ENCODE peak calls at places on chromosomes 16 and 17, in six cellular contexts. W is MM.1S; P is SK-N-SH; M is naive thymus-derived CD4-positive, alpha-beta T cell; B is aorta; L is BE2C. O is an unnamed sample. For H3K4me1, the result is how much of the 10 kb centered on the place peaks cover.

GRCh38 chr17:539048-539447 is 175.6 kb downstream of the VPS53 start:
- DNase-seq in W (no peak), P (no peak), M (no peak), B (no peak), L (no peak), O (no peak)

GRCh38 chr17:55285340-55286301 is 20.9 kb downstream of the HLF start:
- DNase-seq in W (no peak), P (no peak), M (no peak), B (peak), L (peak), O (peak)

GRCh38 chr16:81997738-81998137 is 13.5 kb downstream of the SDR42E1 start:
- DNase-seq in W (no peak), P (no peak), M (no peak), B (no peak), L (no peak), O (peak)

GRCh38 chr16:2532494-2533141 is 1.4 kb upstream of the CEMP1 start:
- DNase-seq in W (peak), P (peak), M (peak), B (peak), L (peak), O (peak)

GRCh38 chr17:77952368-77952767 is 6.1 kb upstream of the TNRC6C start:
- DNase-seq in W (no peak), P (no peak), M (no peak), B (no peak), L (no peak), O (no peak)

GRCh38 chr17:80864751-80865150 is 126.9 kb upstream of the CHMP6 start:
- DNase-seq in W (no peak), P (no peak), M (no peak), B (no peak), L (no peak), O (no peak)

GRCh38 chr16:1777375-1778199 is 4.7 kb upstream of the MRPS34 start:
- DNase-seq in W (no peak), P (no peak), M (no peak), B (no peak), L (no peak), O (no peak)

GRCh38 chr17:9120471-9120870 is 99.2 kb downstream of the NTN1 start:
- DNase-seq in W (no peak), P (no peak), M (no peak), B (no peak), L (no peak), O (no peak)

GRCh38 chr16:50665128-50665878 is 15.8 kb downstream of the SNX20 start:
- DNase-seq in W (peak), P (peak), M (peak), B (peak), L (peak), O (peak)

GRCh38 chr16:11632455-11632921 is 35.8 kb upstream of the SNN start:
- DNase-seq in W (no peak), P (no peak), M (no peak), B (peak), L (no peak), O (peak)
- H3K4me1 ChIP-seq in W (under half), P (under half), M (under half), B (under half), L (under half), O (under half)

GRCh38 chr17:36182176-36183000 is 6.0 kb upstream of the TBC1D3B start:
- DNase-seq in W (peak), P (no peak), M (no peak), B (peak), L (peak), O (no peak)
- H3K4me3 ChIP-seq in W (peak), P (peak), M (no peak), B (no peak), L (no peak), O (peak)

GRCh38 chr16:58028168-58028455 is 2.6 kb downstream of the MMP15 start:
- DNase-seq in W (no peak), P (no peak), M (no peak), B (no peak), L (no peak), O (no peak)

GRCh38 chr16:58029410-58029809 is 3.9 kb downstream of the MMP15 start:
- DNase-seq in W (no peak), P (no peak), M (no peak), B (no peak), L (no peak), O (no peak)

GRCh38 chr16:58028541-58029070 is 3.1 kb downstream of the MMP15 start:
- DNase-seq in W (no peak), P (peak), M (no peak), B (no peak), L (no peak), O (peak)

GRCh38 chr16:58031016-58031800 is 5.7 kb downstream of the MMP15 start:
- DNase-seq in W (no peak), P (peak), M (no peak), B (no peak), L (no peak), O (no peak)

DNA sequence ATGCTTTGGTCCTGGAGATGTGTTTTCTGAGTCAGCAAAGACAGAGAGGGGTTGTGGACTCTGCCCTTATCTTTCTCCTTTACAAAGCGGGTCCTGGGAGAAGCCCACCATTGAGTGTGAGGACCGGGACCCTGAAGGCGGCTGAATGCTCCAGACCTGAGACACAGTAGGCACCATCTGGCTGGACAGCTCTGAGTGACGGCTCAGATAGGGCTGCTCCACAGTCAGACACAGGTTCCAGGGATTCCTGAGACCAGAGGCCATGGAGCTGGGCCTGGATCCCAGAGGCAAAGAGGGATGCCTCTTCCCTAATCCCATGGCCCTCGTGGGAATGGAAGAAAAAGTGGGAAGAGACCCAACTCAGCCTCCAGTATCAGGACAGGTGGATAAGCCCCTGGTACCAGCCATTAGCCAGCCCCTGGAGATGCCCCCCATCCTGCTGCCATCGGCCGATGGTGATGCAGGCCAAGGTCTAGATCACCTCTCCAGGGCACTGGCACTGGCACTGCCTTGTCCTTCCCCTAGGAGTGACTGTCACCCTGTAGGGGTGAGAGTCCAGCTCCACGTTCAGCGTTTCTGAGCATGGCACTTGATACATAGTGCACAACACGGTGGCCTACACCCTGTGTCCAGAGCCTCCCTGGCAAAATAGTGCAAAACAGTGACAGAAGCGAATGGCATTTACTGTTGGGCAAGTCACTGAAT is 4.7 kb downstream of the MMP15 start:
- DNase-seq in W (no peak), P (no peak), M (no peak), B (no peak), L (no peak), O (no peak)
- H3K4me1 ChIP-seq in W (under half), P (half or more), M (under half), B (under half), L (under half), O (under half)

GRCh38 chr17:73302189-73302588 is 9.6 kb downstream of the CDC42EP4 start:
- DNase-seq in W (no peak), P (no peak), M (no peak), B (no peak), L (no peak), O (no peak)

GRCh38 chr17:73304438-73304837 is 7.4 kb downstream of the CDC42EP4 start:
- DNase-seq in W (no peak), P (no peak), M (no peak), B (no peak), L (no peak), O (peak)

GRCh38 chr17:73307130-73307529 is 4.7 kb downstream of the CDC42EP4 start:
- DNase-seq in W (no peak), P (no peak), M (no peak), B (no peak), L (no peak), O (no peak)

GRCh38 chr17:73305845-73306836 is 5.7 kb downstream of the CDC42EP4 start:
- DNase-seq in W (no peak), P (no peak), M (no peak), B (no peak), L (no peak), O (no peak)

DNA sequence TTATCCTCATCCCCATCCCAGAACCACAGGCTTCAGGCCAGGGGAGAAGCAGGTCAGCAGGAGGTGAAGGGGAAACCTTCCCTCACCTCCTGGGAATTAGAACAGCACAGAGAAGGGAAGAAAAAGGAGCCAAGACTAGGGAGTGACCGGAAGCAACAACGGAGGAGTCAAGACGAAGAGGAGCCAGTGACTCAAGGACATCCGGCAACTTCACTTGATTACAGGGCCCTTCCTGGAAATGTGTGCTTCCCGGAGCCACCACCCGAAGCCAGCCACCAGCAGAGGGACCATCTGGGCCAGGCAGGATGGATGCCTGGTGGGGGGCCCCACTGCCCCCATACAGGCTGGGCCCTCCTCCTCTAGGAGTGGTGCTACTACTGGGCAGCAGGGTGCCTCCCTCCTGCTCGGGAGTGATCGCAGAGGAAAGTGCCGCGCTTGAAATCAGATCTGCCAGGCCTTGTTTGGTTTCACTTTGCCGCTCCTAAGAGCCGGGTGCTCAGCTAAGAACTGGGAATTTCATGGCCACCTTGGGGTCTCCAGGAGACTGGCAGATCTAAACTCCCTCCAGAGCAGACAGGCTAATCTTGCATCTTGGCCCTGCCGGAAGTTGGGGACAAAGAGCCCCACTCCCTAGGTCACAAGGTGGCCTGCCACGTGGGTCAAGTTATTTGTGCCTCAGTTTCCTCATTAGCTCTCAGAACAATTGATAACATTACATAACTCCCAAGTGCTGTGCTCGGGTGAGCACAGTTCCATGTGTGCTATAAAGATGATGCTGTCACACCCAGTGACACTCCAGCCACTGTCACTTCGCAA is 6.6 kb downstream of the CDC42EP4 start:
- DNase-seq in W (no peak), P (no peak), M (no peak), B (peak), L (peak), O (peak)
- H3K4me3 ChIP-seq in W (no peak), P (peak), M (no peak), B (peak), L (peak), O (peak)

DNA sequence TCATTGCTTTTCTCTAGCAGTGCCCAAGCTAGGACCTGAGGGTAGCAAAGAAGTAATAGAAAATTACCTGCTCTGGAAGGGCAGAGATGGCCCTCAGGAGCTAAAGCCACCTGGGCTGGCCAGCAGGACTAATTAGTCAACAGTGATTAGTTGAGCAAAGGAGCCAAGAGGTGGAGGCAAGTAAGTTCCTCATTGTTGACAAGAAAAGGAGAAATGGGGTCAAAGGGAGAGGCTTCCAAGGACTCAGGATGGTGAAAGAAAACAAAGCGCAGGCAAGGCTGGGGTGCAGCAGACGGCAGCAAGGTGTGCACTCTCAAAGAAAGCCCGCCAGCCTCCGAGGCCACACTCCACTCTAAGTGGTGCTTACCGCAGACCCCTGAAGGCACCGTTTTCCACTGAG is 44.6 kb downstream of the CMTM4 start:
- DNase-seq in W (no peak), P (no peak), M (no peak), B (no peak), L (no peak), O (no peak)
- H3K4me1 ChIP-seq in W (under half), P (under half), M (under half), B (under half), L (under half), O (under half)

DNA sequence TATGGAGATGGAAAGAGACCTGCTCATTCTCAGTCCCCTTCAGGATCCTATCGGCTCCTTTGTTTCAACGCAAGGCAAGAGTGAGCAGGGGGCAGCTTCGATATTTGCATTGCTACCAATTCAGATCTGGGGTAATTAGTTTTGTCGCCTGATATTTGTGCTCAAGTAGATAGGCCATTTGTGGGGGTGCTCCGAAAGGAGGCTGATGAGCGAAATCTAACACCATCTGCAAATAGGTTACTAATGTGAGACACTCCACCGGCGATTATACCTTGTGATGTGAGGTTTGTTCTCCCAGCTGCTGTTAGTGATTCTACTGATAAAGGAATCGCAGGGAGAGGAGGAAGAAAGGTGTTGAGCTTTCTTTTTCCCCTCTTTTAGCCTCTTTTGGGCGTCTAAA is 31.5 kb downstream of the WSCD1 start:
- DNase-seq in W (no peak), P (no peak), M (no peak), B (no peak), L (no peak), O (no peak)
- H3K4me3 ChIP-seq in W (no peak), P (no peak), M (no peak), B (no peak), L (no peak), O (no peak)

O was measured in adrenal gland.